ENCODE peak calls at places on chromosomes 4 and X, in five cellular contexts. E is GM12878, S is HepG2, A is K562, H is H1. P is an unnamed sample.
A peak's percentile ranks its signal among the peaks of the same experiment; 100 is the strongest.

GRCh38 chr4:73978886-73979285 is 2.9 kb downstream of the PF4 start:
- DNase-seq in A (peak; percentile 20), H (no peak), E (no peak), S (no peak), P (no peak)

GRCh38 chr4:140691369-140691768 is 64.8 kb downstream of the TBC1D9 start:
- DNase-seq in H (no peak), A (no peak), S (peak; percentile 38), E (no peak), P (no peak)

GRCh38 chrX:111854778-111855490 is 21.0 kb upstream of the TRPC5OS start:
- DNase-seq in E (no peak), S (no peak), A (peak; percentile 0), H (no peak), P (peak; percentile 23)

GRCh38 chrX:66021758-66022741 is 17.8 kb downstream of the VSIG4 start:
- DNase-seq in A (peak; percentile 60), E (no peak), H (no peak), S (no peak), P (no peak)

GRCh38 chr4:4671774-4672349 is 130.0 kb upstream of the STX18 start:
- DNase-seq in S (no peak), H (no peak), E (no peak), A (no peak), P (no peak)

GRCh38 chrX:24298191-24298590 is 15.7 kb downstream of the SUPT20HL2 start:
- DNase-seq in S (no peak), E (no peak), H (no peak), A (no peak), P (no peak)

GRCh38 chrX:108443065-108443464 is 3.4 kb downstream of the COL4A5 start:
- DNase-seq in S (no peak), A (no peak), H (no peak), E (no peak), P (no peak)

GRCh38 chr4:155025762-155026457 is 182.5 kb upstream of the NPY2R start:
- DNase-seq in E (no peak), H (peak; percentile 38), A (peak; percentile 44), S (peak; percentile 48), P (peak; percentile 65)

GRCh38 chrX:33298622-33299021 is 87.3 kb upstream of the DMD start:
- DNase-seq in A (no peak), E (no peak), S (no peak), H (no peak), P (no peak)

GRCh38 chr4:48337726-48338125 is 3.6 kb upstream of the SLAIN2 start:
- DNase-seq in E (no peak), S (no peak), A (no peak), H (no peak), P (no peak)

GRCh38 chr4:53885668-53886067 is 178.7 kb downstream of the CHIC2 start:
- DNase-seq in A (no peak), S (no peak), E (no peak), H (no peak), P (no peak)

GRCh38 chr4:52889354-52889753 is 27.2 kb downstream of the RASL11B start:
- DNase-seq in A (no peak), E (no peak), H (no peak), S (no peak), P (no peak)

GRCh38 chrX:57822398-57822797 is 87.9 kb downstream of the ZXDA start:
- DNase-seq in E (no peak), H (no peak), S (no peak), A (no peak), P (no peak)

GRCh38 chr4:111266937-111267336 is 644.1 kb upstream of the PITX2 start:
- DNase-seq in E (no peak), A (no peak), S (no peak), H (no peak), P (no peak)

GRCh38 chrX:121635141-121635540 is 587.7 kb downstream of the GLUD2 start:
- DNase-seq in H (no peak), A (no peak), E (no peak), S (no peak), P (no peak)

GRCh38 chrX:12241026-12241425 is 102.8 kb downstream of the FRMPD4 start:
- DNase-seq in H (no peak), E (no peak), S (no peak), A (no peak), P (no peak)

GRCh38 chr4:85672116-85672515 is 197.2 kb downstream of the ARHGAP24 start:
- DNase-seq in H (no peak), E (no peak), S (no peak), A (no peak), P (no peak)

GRCh38 chr4:16155503-16156169 is 70.6 kb downstream of the TAPT1 start:
- DNase-seq in S (no peak), H (no peak), E (no peak), A (no peak), P (no peak)

GRCh38 chrX:11629593-11630211 is 36.0 kb downstream of the ARHGAP6 start:
- DNase-seq in H (no peak), S (no peak), A (no peak), E (no peak), P (no peak)

GRCh38 chr4:81562093-81562492 is 90.4 kb upstream of the RASGEF1B start:
- DNase-seq in A (no peak), S (no peak), H (no peak), E (peak; percentile 52), P (no peak)

GRCh38 chr4:129362685-129363274 is 266.8 kb downstream of the C4orf33 start:
- DNase-seq in S (peak; percentile 50), E (peak; percentile 13), A (peak; percentile 73), H (no peak), P (peak; percentile 57)

GRCh38 chrX:120759685-120760084 is 116.0 kb downstream of the CT47B1 start:
- DNase-seq in S (no peak), H (no peak), E (no peak), A (no peak), P (no peak)

GRCh38 chr4:134691915-134692314 is 490.3 kb upstream of the PABPC4L start:
- DNase-seq in H (no peak), S (no peak), A (no peak), E (no peak), P (no peak)

GRCh38 chrX:47650164-47651042 is at the start of gene ELK1:
- DNase-seq in E (peak; percentile 90), A (peak; percentile 97), S (peak; percentile 42), H (peak; percentile 94), P (peak; percentile 93)

GRCh38 chrX:47648376-47648775 is 2.0 kb downstream of the ELK1 start:
- DNase-seq in E (no peak), A (no peak), S (no peak), H (no peak), P (no peak)

GRCh38 chrX:47649781-47650163 is 591 bp downstream of the ELK1 start:
- DNase-seq in E (no peak), H (no peak), A (no peak), S (no peak), P (no peak)

GRCh38 chrX:47649302-47649701 is 1.1 kb downstream of the ELK1 start:
- DNase-seq in E (no peak), A (no peak), S (no peak), H (no peak), P (no peak)

GRCh38 chrX:47651043-47651905 is 911 bp upstream of the ELK1 start:
- DNase-seq in E (no peak), H (no peak), A (no peak), S (no peak), P (no peak)
- TF ChIP-seq SRF in E (no peak), H (no peak), A (no peak), S (no peak), P (no peak)

GRCh38 chrX:46595084-46595483 is 21.5 kb downstream of the CHST7 start:
- DNase-seq in H (no peak), S (no peak), E (no peak), A (no peak), P (no peak)
- TF ChIP-seq SRF in H (no peak), S (no peak), E (no peak), A (no peak), P (no peak)

GRCh38 chr4:186074189-186074588 is 5.2 kb downstream of the TLR3 start:
- DNase-seq in S (no peak), E (no peak), H (no peak), A (no peak), P (no peak)
- TF ChIP-seq SRF in S (no peak), E (no peak), H (no peak), A (no peak), P (no peak)

GRCh38 chrX:147828719-147829118 is 83.0 kb upstream of the FMR1 start:
- DNase-seq in H (no peak), E (no peak), S (no peak), A (no peak), P (no peak)
- TF ChIP-seq SRF in H (no peak), E (no peak), S (no peak), A (no peak), P (no peak)

DNA sequence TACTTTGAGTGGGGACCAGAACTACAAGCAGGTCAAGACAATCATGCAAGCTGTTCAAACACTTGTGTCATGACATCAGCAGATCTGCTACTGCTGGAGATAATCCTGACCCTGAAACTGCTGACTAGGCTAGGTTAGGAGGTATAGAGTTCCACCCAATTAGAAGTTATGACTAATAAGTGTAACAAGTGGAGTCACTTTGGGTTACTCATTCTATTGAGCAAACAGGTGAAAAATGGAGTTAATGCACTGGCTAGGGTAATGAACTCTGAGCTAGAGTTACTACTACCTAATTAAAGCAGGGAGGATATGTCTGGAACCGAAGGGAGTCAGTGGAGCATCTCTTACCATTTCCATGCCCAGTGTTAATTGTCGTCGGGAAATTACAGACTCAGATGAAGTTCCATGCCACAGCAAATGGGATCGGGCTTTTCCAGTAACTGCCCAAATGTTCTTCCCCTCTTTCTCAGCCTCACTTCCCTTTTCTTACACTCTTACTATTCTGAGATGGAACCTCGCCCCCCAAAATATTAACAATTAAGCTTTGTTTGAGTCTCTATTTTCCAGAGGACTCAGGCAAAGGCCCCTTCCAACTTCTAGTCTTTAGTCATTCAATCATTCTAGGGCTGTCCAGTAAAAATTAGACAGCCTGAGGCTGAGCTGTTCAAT is 19.8 kb upstream of the MANBA start:
- DNase-seq in S (peak; percentile 57), E (no peak), A (peak; percentile 72), H (no peak), P (no peak)
- TF ChIP-seq SRF in S (no peak), E (no peak), A (no peak), H (no peak), P (no peak)

DNA sequence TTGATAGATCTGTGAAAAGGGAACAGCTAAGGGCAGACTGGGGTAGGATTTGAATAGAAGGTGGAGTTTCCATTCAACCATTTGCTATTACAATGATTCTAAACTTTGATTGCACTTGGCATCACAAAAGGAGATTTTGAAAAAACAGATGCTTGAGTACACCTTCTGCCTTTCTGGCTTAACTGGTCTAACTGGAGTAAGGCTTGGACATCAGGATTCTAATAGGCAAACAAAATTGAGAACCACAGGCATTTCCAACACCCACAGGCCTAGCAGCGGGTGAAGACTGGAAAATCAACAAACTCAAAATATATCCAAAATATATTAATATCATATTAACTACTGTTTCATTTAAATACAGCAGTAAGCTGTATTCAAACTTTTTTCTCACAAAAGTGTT is 1.9 kb upstream of the VEGFC start:
- DNase-seq in A (no peak), E (no peak), H (no peak), S (no peak), P (no peak)
- TF ChIP-seq SRF in A (no peak), E (no peak), H (no peak), S (no peak), P (no peak)

P was measured in HCT116.